ENCODE peak calls at places on chromosomes 5 and 9, in eight cellular contexts. X, N, M, K, G, Q, C and J are unnamed samples.

GRCh38 chr5:172059661-172060100 is 53.2 kb upstream of the FBXW11 start:
- DNase-seq in K (no peak), Q (no peak), M (no peak), C (no peak), X (peak), N (no peak), G (no peak), J (no peak)

GRCh38 chr9:33455952-33456351 is 8.6 kb upstream of the AQP3 start:
- DNase-seq in Q (no peak), K (no peak), C (no peak), N (no peak), M (no peak), X (no peak), G (no peak), J (no peak)

GRCh38 chr5:169160405-169160901 is 140.5 kb downstream of the SLIT3 start:
- DNase-seq in X (no peak), G (no peak), N (no peak), K (no peak), Q (no peak), C (no peak), M (no peak), J (no peak)

GRCh38 chr9:14908221-14909206 is 1.7 kb downstream of the FREM1 start:
- DNase-seq in C (peak), M (no peak), G (no peak), Q (no peak), N (no peak), X (no peak), K (no peak), J (no peak)

GRCh38 chr9:120934271-120934670 is 7.7 kb upstream of the TRAF1 start:
- DNase-seq in Q (no peak), M (no peak), G (no peak), C (no peak), K (no peak), N (no peak), X (no peak), J (no peak)

GRCh38 chr5:163498886-163499285 is 6.5 kb upstream of the MAT2B start:
- DNase-seq in K (no peak), Q (no peak), N (no peak), C (no peak), M (no peak), X (no peak), G (no peak), J (no peak)

GRCh38 chr9:21680590-21680989 is 121.8 kb upstream of the MTAP start:
- DNase-seq in N (no peak), C (no peak), G (no peak), X (no peak), M (no peak), K (no peak), Q (no peak), J (no peak)

GRCh38 chr9:120882935-120883607 is 6.1 kb upstream of the PHF19 start:
- DNase-seq in G (no peak), M (no peak), Q (no peak), K (no peak), C (no peak), N (no peak), X (no peak), J (no peak)

GRCh38 chr5:115835481-115835880 is 5.9 kb downstream of the ATG12 start:
- DNase-seq in X (no peak), K (no peak), G (no peak), C (no peak), Q (no peak), M (no peak), N (no peak), J (no peak)

GRCh38 chr9:126219166-126219565 is 107.5 kb upstream of the MVB12B start:
- DNase-seq in M (no peak), G (no peak), Q (no peak), C (no peak), X (no peak), K (peak), N (no peak), J (no peak)

GRCh38 chr5:43017438-43017820 is 22.7 kb downstream of the ANXA2R start:
- DNase-seq in K (no peak), G (peak), Q (no peak), N (no peak), M (no peak), X (no peak), C (no peak), J (no peak)

GRCh38 chr9:4769321-4770080 is 23.2 kb upstream of the RCL1 start:
- DNase-seq in C (no peak), Q (no peak), X (no peak), K (peak), M (no peak), G (no peak), N (no peak), J (no peak)

GRCh38 chr9:6870650-6871477 is 113.1 kb downstream of the KDM4C start:
- DNase-seq in C (no peak), M (no peak), G (no peak), K (no peak), Q (no peak), X (no peak), N (no peak), J (no peak)

GRCh38 chr5:117561531-117561930 is 986.9 kb upstream of the SEMA6A start:
- DNase-seq in K (no peak), C (no peak), N (no peak), Q (no peak), M (no peak), X (no peak), G (no peak), J (no peak)

GRCh38 chr9:134546746-134547145 is 94.9 kb upstream of the COL5A1 start:
- DNase-seq in Q (no peak), C (no peak), M (peak), G (peak), K (no peak), X (no peak), N (no peak), J (no peak)

GRCh38 chr9:652896-653295 is 188.6 kb upstream of the DMRT1 start:
- DNase-seq in K (no peak), M (peak), X (no peak), G (no peak), N (no peak), C (no peak), Q (no peak), J (no peak)

GRCh38 chr9:38621434-38622082 is 1.2 kb upstream of the ANKRD18A start:
- DNase-seq in N (no peak), X (peak), C (no peak), G (peak), Q (no peak), K (peak), M (peak), J (peak)

GRCh38 chr9:135294826-135295225 is 184.8 kb upstream of the PPP1R26 start:
- DNase-seq in K (no peak), M (no peak), Q (no peak), C (no peak), N (peak), X (no peak), G (peak), J (no peak)

GRCh38 chr9:23851024-23851629 is 25.1 kb upstream of the ELAVL2 start:
- DNase-seq in M (no peak), K (no peak), Q (no peak), X (peak), N (no peak), G (peak), C (no peak), J (no peak)

GRCh38 chr9:78298046-78298511 is 1.2 kb downstream of the PSAT1 start:
- DNase-seq in N (no peak), C (no peak), G (no peak), X (peak), K (no peak), Q (no peak), M (no peak), J (no peak)

DNA sequence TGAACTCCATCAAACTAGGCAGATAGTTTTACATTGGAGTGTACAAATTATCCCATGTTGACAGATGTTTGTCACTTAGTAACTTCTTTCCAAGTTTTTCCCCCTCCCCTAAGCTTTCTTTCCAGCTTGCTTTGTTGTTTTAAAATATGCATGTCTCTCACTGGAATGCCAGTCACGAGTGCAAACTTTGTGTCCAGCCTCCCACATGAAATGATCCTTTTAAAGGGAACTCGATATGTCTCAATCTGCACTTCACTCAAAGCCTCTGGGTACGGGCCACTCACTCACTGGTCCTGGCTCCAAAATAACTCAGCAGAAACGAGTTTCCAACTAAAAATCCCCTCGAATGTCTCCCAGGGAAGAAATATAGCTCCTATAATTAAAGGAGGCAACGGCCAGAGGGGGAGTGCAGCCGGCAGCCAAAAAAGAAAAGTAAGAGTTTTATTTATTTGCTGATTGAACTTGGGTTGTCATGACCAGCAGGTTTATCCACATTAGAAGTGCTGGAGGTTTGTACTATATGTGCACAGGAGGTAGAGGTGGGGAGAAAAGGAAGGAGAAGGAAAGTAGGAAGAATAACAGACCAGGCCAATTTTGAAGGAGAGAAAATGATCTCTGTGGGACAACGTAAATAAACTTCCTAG is 17.5 kb downstream of the NR2F1 start:
- DNase-seq in K (peak), M (no peak), X (no peak), G (no peak), N (no peak), C (no peak), Q (no peak), J (no peak)
- H3K4me3 ChIP-seq in K (no peak), M (no peak), X (no peak), G (no peak), N (no peak), C (no peak), Q (no peak), J (no peak)

DNA sequence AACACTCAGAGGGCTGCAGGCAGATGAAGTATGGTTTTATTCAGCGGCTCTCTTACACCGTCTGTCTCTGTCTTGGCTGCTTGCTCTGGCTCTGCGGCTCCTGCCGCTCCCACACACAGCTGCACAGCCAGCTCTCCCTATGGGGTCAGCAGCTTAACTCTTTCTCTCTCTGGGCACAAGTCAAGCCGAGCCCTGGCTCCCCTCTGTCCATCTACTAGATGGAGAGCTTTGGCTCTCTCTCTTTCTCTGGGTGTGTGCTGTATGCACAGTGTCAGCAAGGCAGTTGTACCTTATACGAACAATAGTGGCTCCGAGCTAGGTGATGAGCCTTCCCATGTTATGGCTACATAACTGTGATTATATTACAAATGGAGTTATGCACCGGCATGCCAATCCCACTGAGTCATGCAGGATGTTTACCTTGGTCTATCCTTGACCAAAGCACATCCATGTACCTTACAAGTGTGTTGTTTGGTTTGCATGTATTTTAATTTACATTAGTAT is 19.3 kb upstream of the PPP2CA start:
- DNase-seq in C (no peak), X (no peak), G (no peak), N (no peak), K (no peak), M (no peak), Q (no peak), J (no peak)
- TF ChIP-seq POLR2AphosphoS5 in C (no peak), X (no peak), G (no peak), N (no peak), K (no peak), M (no peak), Q (no peak), J (no peak)

DNA sequence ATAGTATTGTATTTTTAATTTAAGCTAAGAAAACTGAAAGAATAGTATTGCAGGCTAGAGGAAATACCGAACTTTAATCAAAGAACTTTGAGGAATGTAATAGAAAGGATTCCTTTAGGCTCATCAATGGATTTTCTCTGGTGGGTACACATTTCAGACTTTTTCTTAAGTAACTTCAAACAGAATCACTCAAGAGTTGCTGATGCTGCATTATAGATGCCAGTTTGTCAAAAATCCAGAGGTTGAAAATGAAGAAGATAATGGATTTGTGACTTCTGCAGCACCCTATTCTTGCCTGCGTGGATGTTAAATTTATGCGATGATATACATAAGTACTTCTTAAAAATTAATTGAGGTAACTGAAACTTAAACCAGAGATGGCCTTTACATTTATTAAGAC is 347 bp downstream of the OGN start:
- DNase-seq in X (no peak), G (no peak), M (no peak), C (no peak), Q (no peak), N (no peak), K (no peak), J (no peak)
- H3K4me3 ChIP-seq in X (no peak), G (no peak), M (peak), C (no peak), Q (peak), N (no peak), K (peak), J (no peak)

GRCh38 chr5:74232281-74232680 is 408.2 kb downstream of the ENC1 start:
- DNase-seq in M (no peak), G (no peak), C (no peak), N (no peak), K (no peak), X (no peak), Q (peak), J (no peak)
- TF ChIP-seq POLR2AphosphoS5 in M (no peak), G (no peak), C (no peak), N (no peak), K (no peak), X (no peak), Q (no peak), J (no peak)

DNA sequence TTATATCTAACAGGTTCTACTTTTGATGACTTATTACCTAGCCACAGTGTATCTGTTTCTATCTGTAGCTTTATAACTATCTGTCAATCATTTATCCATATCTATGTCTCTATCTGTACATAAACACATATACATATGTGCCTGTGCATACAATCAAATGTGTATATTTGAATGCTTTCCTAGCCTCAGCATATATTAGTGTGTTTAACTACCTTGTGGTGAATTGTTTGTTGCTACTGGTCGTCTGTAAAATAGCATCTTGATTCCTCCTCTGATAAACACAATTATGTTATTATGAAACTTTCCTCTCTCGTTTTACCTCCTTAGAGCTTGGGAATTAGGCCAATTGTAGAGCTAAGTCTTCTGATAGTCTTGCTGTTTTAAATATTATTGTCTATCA is 44.4 kb downstream of the PARP8 start:
- DNase-seq in C (no peak), K (no peak), Q (no peak), X (no peak), M (no peak), G (no peak), N (no peak), J (no peak)
- H3K4me3 ChIP-seq in C (peak), K (no peak), Q (peak), X (no peak), M (no peak), G (peak), N (no peak), J (no peak)

GRCh38 chr9:127450831-127451680 is at the start of the genes LRSAM1 and RPL12:
- DNase-seq in K (peak), N (peak), C (peak), G (peak), Q (peak), X (peak), M (peak), J (peak)
- TF ChIP-seq POLR2AphosphoS5 in K (peak), N (peak), C (peak), G (peak), Q (peak), X (peak), M (peak), J (peak)

DNA sequence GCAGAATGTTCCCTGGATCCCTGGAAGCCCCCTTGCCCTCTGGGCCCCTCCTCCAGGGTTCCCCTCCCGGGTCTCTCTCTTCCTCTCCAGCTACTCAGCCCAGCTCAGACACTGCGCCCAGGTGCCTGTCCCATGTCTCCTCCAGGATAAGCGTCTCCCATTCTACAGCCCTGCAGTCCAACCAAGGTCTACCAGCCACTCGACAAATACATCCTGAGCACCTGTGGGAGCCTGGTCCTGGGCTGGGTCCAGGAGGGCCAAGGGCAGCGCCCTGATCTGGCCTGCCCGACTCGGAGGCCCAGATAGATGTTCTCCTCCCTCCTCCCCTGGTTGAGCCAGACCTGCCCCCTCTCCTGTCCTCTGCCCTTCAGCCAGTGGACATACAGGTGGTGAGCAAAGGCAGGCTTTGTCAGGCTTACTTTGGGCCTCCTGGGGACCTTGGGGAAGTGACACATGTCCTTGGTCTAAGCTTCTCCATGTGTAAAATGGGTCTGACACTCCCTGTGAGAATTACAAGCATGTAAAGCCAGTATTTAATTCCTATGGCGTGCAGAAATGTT is 1.4 kb downstream of the FLT4 start:
- DNase-seq in Q (no peak), C (no peak), M (no peak), K (no peak), G (no peak), N (no peak), X (peak), J (no peak)
- H3K4me3 ChIP-seq in Q (no peak), C (no peak), M (peak), K (no peak), G (peak), N (no peak), X (no peak), J (no peak)

GRCh38 chr5:78985407-78986223 is 505 bp upstream of the ARSB start:
- DNase-seq in C (no peak), Q (no peak), M (peak), G (peak), X (peak), N (no peak), K (no peak), J (no peak)
- TF ChIP-seq POLR2AphosphoS5 in C (peak), Q (no peak), M (peak), G (no peak), X (no peak), N (no peak), K (peak), J (no peak)

GRCh38 chr5:58240286-58240685 is 219.6 kb downstream of the PLK2 start:
- DNase-seq in Q (no peak), C (no peak), N (no peak), M (no peak), K (no peak), X (no peak), G (no peak), J (no peak)
- H3K4me3 ChIP-seq in Q (no peak), C (no peak), N (no peak), M (no peak), K (no peak), X (no peak), G (no peak), J (no peak)